ENCODE peak calls at places on chromosomes 2 and 18, in six cellular contexts. Y is retina, S is left cardiac atrium, J is KBM-7, N is H7, T is posterior cingulate gyrus. Q is an unnamed sample.

GRCh38 chr2:241854342-241855244 is 4.1 kb downstream of the PDCD1 start:
- DNase-seq in T (peak; percentile 78), J (no peak), N (peak; percentile 65), Y (no peak), S (peak; percentile 52), Q (no peak)

GRCh38 chr2:236859896-236860295 is 225.8 kb upstream of the COPS8 start:
- DNase-seq in N (peak; percentile 50), T (no peak), J (no peak), S (no peak), Y (no peak), Q (no peak)

GRCh38 chr2:63189026-63189425 is 138.4 kb downstream of the OTX1 start:
- DNase-seq in T (no peak), Y (no peak), S (no peak), N (peak; percentile 60), J (peak; percentile 51), Q (peak; percentile 70)

GRCh38 chr2:67733517-67733916 is 329.3 kb downstream of the C1D start:
- DNase-seq in J (peak; percentile 32), S (peak; percentile 25), Y (no peak), N (peak; percentile 63), T (peak; percentile 90), Q (peak; percentile 58)

GRCh38 chr2:18154259-18154658 is 275.8 kb downstream of the KCNS3 start:
- DNase-seq in J (no peak), N (no peak), Y (no peak), T (no peak), S (no peak), Q (no peak)

GRCh38 chr2:3434654-3435053 is 55.2 kb downstream of the TRAPPC12 start:
- DNase-seq in T (peak; percentile 55), S (no peak), Y (no peak), J (no peak), N (no peak), Q (no peak)

GRCh38 chr2:46806526-46806925 is 109.1 kb downstream of the MCFD2 start:
- DNase-seq in Y (no peak), S (no peak), T (no peak), J (no peak), N (no peak), Q (no peak)

GRCh38 chr2:9814129-9814868 is 29.0 kb upstream of the TAF1B start:
- DNase-seq in S (no peak), J (no peak), Y (no peak), N (peak; percentile 54), T (no peak), Q (no peak)

GRCh38 chr2:35297403-35297802 is 1058.2 kb upstream of the CRIM1 start:
- DNase-seq in T (no peak), S (no peak), Y (no peak), J (no peak), N (no peak), Q (no peak)

GRCh38 chr2:174332607-174333001 is 2.1 kb upstream of the SP9 start:
- DNase-seq in T (no peak), N (peak; percentile 80), Y (peak; percentile 67), J (no peak), S (no peak), Q (peak; percentile 80)

GRCh38 chr2:15223887-15224286 is 337.2 kb downstream of the NBAS start:
- DNase-seq in J (no peak), T (no peak), Y (no peak), N (no peak), S (no peak), Q (no peak)

GRCh38 chr18:29181151-29181901 is 1004.4 kb upstream of the CDH2 start:
- DNase-seq in S (peak; percentile 26), T (no peak), J (no peak), Y (no peak), N (no peak), Q (no peak)

GRCh38 chr2:26477911-26478253 is at the start of gene OTOF:
- DNase-seq in Y (no peak), S (peak; percentile 84), N (peak; percentile 39), J (no peak), T (peak; percentile 66), Q (no peak)

GRCh38 chr2:37664190-37664751 is 7.2 kb downstream of the CDC42EP3 start:
- DNase-seq in S (no peak), Y (no peak), J (peak; percentile 61), T (no peak), N (no peak), Q (no peak)

GRCh38 chr18:26457611-26458350 is 90.6 kb downstream of the KCTD1 start:
- DNase-seq in T (peak; percentile 95), N (peak; percentile 77), J (no peak), Y (no peak), S (no peak), Q (peak; percentile 89)

GRCh38 chr18:45652303-45652702 is 37.0 kb downstream of the SLC14A2 start:
- DNase-seq in Y (no peak), N (no peak), S (no peak), J (no peak), T (no peak), Q (no peak)

GRCh38 chr2:12116228-12116750 is 369.9 kb downstream of the LPIN1 start:
- DNase-seq in J (no peak), S (no peak), T (no peak), N (peak; percentile 9), Y (no peak), Q (no peak)

GRCh38 chr18:49560277-49561126 is 1.4 kb upstream of the LIPG start:
- DNase-seq in T (peak; percentile 81), N (peak; percentile 79), Y (no peak), J (no peak), S (peak; percentile 36), Q (peak; percentile 56)

GRCh38 chr2:147062073-147062472 is 782.8 kb upstream of the ACVR2A start:
- DNase-seq in N (no peak), S (no peak), Y (no peak), J (no peak), T (no peak), Q (no peak)

GRCh38 chr2:241074065-241074818 is 27.8 kb downstream of the MTERF4 start:
- DNase-seq in J (no peak), N (no peak), Y (no peak), S (no peak), T (peak; percentile 43), Q (no peak)

GRCh38 chr2:240341064-240341463 is 94.4 kb upstream of the GPC1 start:
- DNase-seq in N (peak; percentile 49), T (peak; percentile 73), Y (no peak), J (no peak), S (no peak), Q (no peak)

GRCh38 chr18:45920367-45920766 is 46.8 kb downstream of the EPG5 start:
- DNase-seq in Y (no peak), J (no peak), N (no peak), S (peak; percentile 89), T (peak; percentile 89), Q (no peak)

GRCh38 chr2:130744287-130745117 is 10.8 kb upstream of the AMER3 start:
- DNase-seq in N (peak; percentile 74), J (no peak), T (no peak), S (no peak), Y (peak; percentile 48), Q (peak; percentile 50)

GRCh38 chr2:231186325-231186724 is 12.1 kb upstream of the ARMC9 start:
- DNase-seq in Y (no peak), N (no peak), J (no peak), S (no peak), T (peak; percentile 47), Q (no peak)

GRCh38 chr18:59381949-59382348 is 22.9 kb upstream of the LMAN1 start:
- DNase-seq in J (no peak), Y (no peak), N (no peak), T (no peak), S (no peak), Q (no peak)

GRCh38 chr2:108612514-108613183 is 78.4 kb downstream of the LIMS1 start:
- DNase-seq in N (no peak), Y (no peak), T (no peak), S (no peak), J (no peak), Q (no peak)

GRCh38 chr18:27412551-27412950 is 227.4 kb upstream of the CHST9 start:
- DNase-seq in Y (no peak), J (no peak), T (no peak), S (no peak), N (no peak), Q (no peak)

GRCh38 chr2:127624321-127625145 is 21.4 kb upstream of the GPR17 start:
- DNase-seq in T (peak; percentile 53), S (peak; percentile 20), Y (no peak), J (no peak), N (peak; percentile 50), Q (no peak)

Q was measured in neural progenitor cell.